ENCODE peak calls at places on chromosomes 6 and 20, in nine cellular contexts. F is NCI-H2171, S is left lung, W is NCI-H774, R is HEK293T, D is iris pigment epithelial cell, K is endothelial cell of umbilical vein, U is renal cortical epithelial cell, H is NCI-H2081. L is an unnamed sample.
A peak's percentile ranks its signal among the peaks of the same experiment; 100 is the strongest.

GRCh38 chr6:11969092-11969491 is 43.0 kb upstream of the HIVEP1 start:
- DNase-seq in W (no peak), U (peak; percentile 19), F (no peak), K (peak; percentile 84), H (no peak), D (peak; percentile 58), S (no peak), R (no peak), L (no peak)

GRCh38 chr20:16017656-16018055 is 555.6 kb downstream of the KIF16B start:
- DNase-seq in R (no peak), S (no peak), W (no peak), H (no peak), U (peak; percentile 42), F (no peak), D (no peak), K (no peak), L (no peak)

GRCh38 chr6:33417127-33417902 is 592 bp downstream of the CUTA start:
- DNase-seq in D (peak; percentile 92), H (no peak), K (peak; percentile 30), R (no peak), U (peak; percentile 73), W (no peak), F (no peak), S (no peak), L (no peak)

GRCh38 chr6:26043389-26044139 is 43.7 kb upstream of the HFE start:
- DNase-seq in K (peak; percentile 96), S (peak; percentile 63), D (peak; percentile 97), W (peak; percentile 95), U (peak; percentile 99), F (peak; percentile 92), R (no peak), H (no peak), L (no peak)

GRCh38 chr6:43741829-43742228 is 28.2 kb upstream of the VEGFA start:
- DNase-seq in K (peak; percentile 10), D (no peak), H (no peak), S (no peak), R (no peak), F (no peak), W (peak; percentile 8), U (no peak), L (no peak)

GRCh38 chr20:828987-829386 is 4.5 kb upstream of the FAM110A start:
- DNase-seq in D (no peak), H (no peak), W (no peak), R (no peak), S (no peak), U (no peak), K (no peak), F (no peak), L (no peak)

GRCh38 chr6:7256785-7257184 is 56.2 kb downstream of the SSR1 start:
- DNase-seq in F (no peak), H (no peak), S (peak; percentile 5), R (no peak), D (no peak), W (no peak), K (no peak), U (no peak), L (no peak)

GRCh38 chr6:149439626-149440025 is 39.6 kb downstream of the SUMO4 start:
- DNase-seq in W (no peak), F (no peak), U (no peak), S (no peak), D (no peak), H (no peak), K (no peak), R (no peak), L (no peak)

GRCh38 chr20:44962483-44962882 is 2.3 kb upstream of the TOMM34 start:
- DNase-seq in R (no peak), F (no peak), H (no peak), W (no peak), S (no peak), U (no peak), D (no peak), K (no peak), L (no peak)

GRCh38 chr6:156963712-156964700 is 186.8 kb downstream of the ARID1B start:
- DNase-seq in K (no peak), H (no peak), W (no peak), R (no peak), D (peak; percentile 72), U (peak; percentile 57), F (no peak), S (no peak), L (no peak)

GRCh38 chr20:380763-381580 is 412 bp downstream of the TRIB3 start:
- DNase-seq in S (peak; percentile 62), W (peak; percentile 15), H (peak; percentile 65), U (no peak), R (peak; percentile 67), K (peak; percentile 36), D (peak; percentile 62), F (peak; percentile 66), L (peak; percentile 15)

GRCh38 chr6:53728570-53729194 is 63.1 kb upstream of the KLHL31 start:
- DNase-seq in R (peak; percentile 50), D (peak; percentile 44), S (peak; percentile 38), K (peak; percentile 43), U (peak; percentile 34), W (peak; percentile 45), F (no peak), H (peak; percentile 25), L (peak; percentile 35)

L was measured in NCI-H1694 treated with DMSO at 0.1 percent for 48 hours.